ENCODE peak calls at places on chromosomes 3 and 15, in eight cellular contexts. One of them, this sample, is unnamed.

GRCh38 chr15:63054281-63054683 is 11.7 kb downstream of the TPM1 start:
- DNase-seq in progenitor cell of endocrine pancreas: no peak
- DNase-seq in GM20000: no peak
- DNase-seq in CD8-positive, alpha-beta T cell: no peak
- DNase-seq in MCF 10A: no peak
- DNase-seq in ovary: no peak
- DNase-seq in A549: peak
- DNase-seq in GM12865: no peak
- DNase-seq in this sample: no peak

GRCh38 chr3:48685603-48686511 is at the start of gene NCKIPSD:
- DNase-seq in GM20000: peak
- DNase-seq in CD8-positive, alpha-beta T cell: peak
- DNase-seq in ovary: peak
- DNase-seq in A549: peak
- DNase-seq in GM12865: peak
- DNase-seq in progenitor cell of endocrine pancreas: peak
- DNase-seq in MCF 10A: peak
- DNase-seq in this sample: peak

GRCh38 chr15:88655103-88655553 is 16.3 kb downstream of the ISG20 start:
- DNase-seq in progenitor cell of endocrine pancreas: no peak
- DNase-seq in GM20000: no peak
- DNase-seq in ovary: no peak
- DNase-seq in CD8-positive, alpha-beta T cell: no peak
- DNase-seq in A549: no peak
- DNase-seq in GM12865: no peak
- DNase-seq in MCF 10A: no peak
- DNase-seq in this sample: no peak

GRCh38 chr15:90903733-90904536 is 833 bp downstream of the MAN2A2 start:
- DNase-seq in MCF 10A: no peak
- DNase-seq in A549: peak
- DNase-seq in progenitor cell of endocrine pancreas: no peak
- DNase-seq in CD8-positive, alpha-beta T cell: no peak
- DNase-seq in GM12865: peak
- DNase-seq in ovary: no peak
- DNase-seq in GM20000: peak
- DNase-seq in this sample: peak

GRCh38 chr3:60277376-60277800 is 973.9 kb downstream of the FHIT start:
- DNase-seq in ovary: no peak
- DNase-seq in progenitor cell of endocrine pancreas: no peak
- DNase-seq in MCF 10A: no peak
- DNase-seq in GM20000: no peak
- DNase-seq in A549: no peak
- DNase-seq in CD8-positive, alpha-beta T cell: no peak
- DNase-seq in GM12865: no peak
- DNase-seq in this sample: no peak

GRCh38 chr15:58440922-58441321 is 9.1 kb downstream of the LIPC start:
- DNase-seq in CD8-positive, alpha-beta T cell: no peak
- DNase-seq in ovary: no peak
- DNase-seq in A549: peak
- DNase-seq in GM20000: no peak
- DNase-seq in GM12865: no peak
- DNase-seq in MCF 10A: peak
- DNase-seq in progenitor cell of endocrine pancreas: no peak
- DNase-seq in this sample: no peak

GRCh38 chr3:172107403-172107802 is 68.0 kb downstream of the FNDC3B start:
- DNase-seq in CD8-positive, alpha-beta T cell: peak
- DNase-seq in ovary: no peak
- DNase-seq in GM12865: peak
- DNase-seq in progenitor cell of endocrine pancreas: no peak
- DNase-seq in A549: no peak
- DNase-seq in MCF 10A: no peak
- DNase-seq in GM20000: peak
- DNase-seq in this sample: peak

GRCh38 chr3:102512734-102513518 is 78.1 kb downstream of the ZPLD1 start:
- DNase-seq in progenitor cell of endocrine pancreas: no peak
- DNase-seq in GM20000: no peak
- DNase-seq in ovary: no peak
- DNase-seq in CD8-positive, alpha-beta T cell: no peak
- DNase-seq in A549: no peak
- DNase-seq in MCF 10A: peak
- DNase-seq in GM12865: no peak
- DNase-seq in this sample: no peak

GRCh38 chr15:38378162-38378560 is 75.8 kb upstream of the FAM98B start:
- DNase-seq in A549: no peak
- DNase-seq in progenitor cell of endocrine pancreas: no peak
- DNase-seq in CD8-positive, alpha-beta T cell: no peak
- DNase-seq in ovary: peak
- DNase-seq in GM12865: no peak
- DNase-seq in GM20000: no peak
- DNase-seq in MCF 10A: no peak
- DNase-seq in this sample: no peak

GRCh38 chr3:71703796-71704195 is 21.4 kb downstream of the EIF4E3 start:
- DNase-seq in ovary: no peak
- DNase-seq in GM12865: no peak
- DNase-seq in CD8-positive, alpha-beta T cell: no peak
- DNase-seq in A549: no peak
- DNase-seq in GM20000: no peak
- DNase-seq in progenitor cell of endocrine pancreas: no peak
- DNase-seq in MCF 10A: no peak
- DNase-seq in this sample: no peak

GRCh38 chr3:89948008-89948407 is 840.6 kb downstream of the EPHA3 start:
- DNase-seq in GM20000: no peak
- DNase-seq in ovary: no peak
- DNase-seq in MCF 10A: no peak
- DNase-seq in A549: no peak
- DNase-seq in progenitor cell of endocrine pancreas: no peak
- DNase-seq in GM12865: no peak
- DNase-seq in CD8-positive, alpha-beta T cell: no peak
- DNase-seq in this sample: no peak

GRCh38 chr3:14680716-14681115 is 5.8 kb downstream of the C3orf20 start:
- DNase-seq in GM20000: no peak
- DNase-seq in A549: no peak
- DNase-seq in GM12865: no peak
- DNase-seq in MCF 10A: no peak
- DNase-seq in CD8-positive, alpha-beta T cell: no peak
- DNase-seq in ovary: no peak
- DNase-seq in progenitor cell of endocrine pancreas: no peak
- DNase-seq in this sample: no peak

GRCh38 chr3:55687526-55687925 is 200.4 kb upstream of the WNT5A start:
- DNase-seq in MCF 10A: no peak
- DNase-seq in CD8-positive, alpha-beta T cell: no peak
- DNase-seq in A549: no peak
- DNase-seq in progenitor cell of endocrine pancreas: no peak
- DNase-seq in GM20000: no peak
- DNase-seq in GM12865: peak
- DNase-seq in ovary: no peak
- DNase-seq in this sample: no peak

GRCh38 chr3:134036291-134036690 is 6.6 kb upstream of the SLCO2A1 start:
- DNase-seq in CD8-positive, alpha-beta T cell: no peak
- DNase-seq in GM12865: no peak
- DNase-seq in progenitor cell of endocrine pancreas: no peak
- DNase-seq in GM20000: no peak
- DNase-seq in MCF 10A: no peak
- DNase-seq in ovary: no peak
- DNase-seq in A549: no peak
- DNase-seq in this sample: no peak

DNA sequence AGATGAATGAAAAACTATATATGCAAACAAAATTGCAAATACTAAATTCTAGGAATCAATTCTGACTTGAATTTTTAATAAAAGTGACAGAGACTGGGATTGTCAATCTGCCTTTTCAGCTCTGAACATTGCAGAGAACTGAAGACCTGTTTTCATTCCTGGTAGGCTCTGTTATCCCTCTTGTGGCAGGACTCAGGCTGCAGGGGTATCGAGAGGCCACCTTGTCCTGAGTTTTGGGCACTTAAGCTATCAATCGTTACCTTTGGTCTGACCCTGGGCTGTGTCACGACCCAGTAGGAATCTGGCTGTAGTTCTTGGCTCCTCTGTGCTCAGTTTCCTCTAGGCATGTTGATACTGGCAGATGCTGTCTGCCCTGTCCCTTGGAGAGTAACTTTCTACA is 238.0 kb downstream of the CACNA2D3 start:
- DNase-seq in MCF 10A: peak
- DNase-seq in CD8-positive, alpha-beta T cell: no peak
- DNase-seq in GM20000: no peak
- DNase-seq in GM12865: no peak
- DNase-seq in progenitor cell of endocrine pancreas: no peak
- DNase-seq in ovary: no peak
- DNase-seq in A549: no peak
- DNase-seq in this sample: no peak
- TF ChIP-seq CTCF in MCF 10A: no peak
- TF ChIP-seq CTCF in CD8-positive, alpha-beta T cell: no peak
- TF ChIP-seq CTCF in GM20000: no peak
- TF ChIP-seq CTCF in GM12865: no peak
- TF ChIP-seq CTCF in progenitor cell of endocrine pancreas: peak
- TF ChIP-seq CTCF in ovary: no peak
- TF ChIP-seq CTCF in A549: no peak
- TF ChIP-seq CTCF in this sample: no peak

GRCh38 chr3:26018889-26019288 is 229.0 kb downstream of the OXSM start:
- DNase-seq in CD8-positive, alpha-beta T cell: no peak
- DNase-seq in progenitor cell of endocrine pancreas: no peak
- DNase-seq in GM12865: no peak
- DNase-seq in GM20000: no peak
- DNase-seq in ovary: no peak
- DNase-seq in MCF 10A: no peak
- DNase-seq in A549: no peak
- DNase-seq in this sample: no peak

GRCh38 chr3:26011276-26011675 is 221.4 kb downstream of the OXSM start:
- DNase-seq in ovary: no peak
- DNase-seq in progenitor cell of endocrine pancreas: no peak
- DNase-seq in A549: no peak
- DNase-seq in CD8-positive, alpha-beta T cell: no peak
- DNase-seq in GM12865: no peak
- DNase-seq in GM20000: no peak
- DNase-seq in MCF 10A: no peak
- DNase-seq in this sample: no peak

DNA sequence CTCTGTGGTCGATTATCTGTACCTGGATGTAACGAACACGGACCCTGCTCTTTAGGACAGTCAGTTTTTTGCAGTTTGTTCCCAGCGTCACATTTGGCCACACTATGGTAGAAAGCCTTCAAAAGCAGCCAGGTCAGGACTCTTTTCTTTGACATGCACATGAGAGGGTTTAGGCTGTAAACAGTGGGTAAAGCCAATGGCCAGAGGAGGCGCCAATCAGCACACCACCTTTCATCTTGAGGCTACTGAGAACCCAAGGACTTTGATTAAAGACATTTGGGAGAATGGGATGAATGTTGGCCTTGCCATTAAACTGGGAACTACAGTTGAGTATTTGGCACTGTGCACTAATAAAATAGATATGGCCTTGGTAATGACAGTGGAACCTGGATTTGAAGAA is 225.9 kb downstream of the OXSM start:
- DNase-seq in MCF 10A: no peak
- DNase-seq in GM20000: no peak
- DNase-seq in progenitor cell of endocrine pancreas: no peak
- DNase-seq in GM12865: no peak
- DNase-seq in A549: no peak
- DNase-seq in ovary: no peak
- DNase-seq in CD8-positive, alpha-beta T cell: no peak
- DNase-seq in this sample: no peak
- TF ChIP-seq CTCF in MCF 10A: no peak
- TF ChIP-seq CTCF in GM20000: no peak
- TF ChIP-seq CTCF in progenitor cell of endocrine pancreas: no peak
- TF ChIP-seq CTCF in GM12865: no peak
- TF ChIP-seq CTCF in A549: no peak
- TF ChIP-seq CTCF in ovary: no peak
- TF ChIP-seq CTCF in CD8-positive, alpha-beta T cell: no peak
- TF ChIP-seq CTCF in this sample: no peak

GRCh38 chr3:140552403-140552802 is 125.5 kb upstream of the TRIM42 start:
- DNase-seq in CD8-positive, alpha-beta T cell: no peak
- DNase-seq in MCF 10A: peak
- DNase-seq in ovary: no peak
- DNase-seq in GM20000: no peak
- DNase-seq in A549: no peak
- DNase-seq in GM12865: no peak
- DNase-seq in progenitor cell of endocrine pancreas: no peak
- DNase-seq in this sample: no peak
- TF ChIP-seq CTCF in CD8-positive, alpha-beta T cell: no peak
- TF ChIP-seq CTCF in MCF 10A: no peak
- TF ChIP-seq CTCF in ovary: no peak
- TF ChIP-seq CTCF in GM20000: no peak
- TF ChIP-seq CTCF in A549: no peak
- TF ChIP-seq CTCF in GM12865: no peak
- TF ChIP-seq CTCF in progenitor cell of endocrine pancreas: no peak
- TF ChIP-seq CTCF in this sample: no peak

GRCh38 chr3:143036557-143036956 is 35.2 kb downstream of the U2SURP start:
- DNase-seq in GM20000: no peak
- DNase-seq in MCF 10A: no peak
- DNase-seq in A549: peak
- DNase-seq in GM12865: no peak
- DNase-seq in progenitor cell of endocrine pancreas: no peak
- DNase-seq in CD8-positive, alpha-beta T cell: no peak
- DNase-seq in ovary: no peak
- DNase-seq in this sample: no peak

GRCh38 chr3:143041901-143042300 is 40.5 kb downstream of the U2SURP start:
- DNase-seq in progenitor cell of endocrine pancreas: no peak
- DNase-seq in GM12865: no peak
- DNase-seq in A549: no peak
- DNase-seq in GM20000: no peak
- DNase-seq in CD8-positive, alpha-beta T cell: no peak
- DNase-seq in ovary: no peak
- DNase-seq in MCF 10A: no peak
- DNase-seq in this sample: no peak

GRCh38 chr3:143037867-143038266 is 36.5 kb downstream of the U2SURP start:
- DNase-seq in ovary: no peak
- DNase-seq in GM20000: no peak
- DNase-seq in MCF 10A: peak
- DNase-seq in GM12865: peak
- DNase-seq in A549: no peak
- DNase-seq in CD8-positive, alpha-beta T cell: no peak
- DNase-seq in progenitor cell of endocrine pancreas: no peak
- DNase-seq in this sample: no peak

GRCh38 chr3:143035466-143036214 is 34.3 kb downstream of the U2SURP start:
- DNase-seq in A549: no peak
- DNase-seq in ovary: no peak
- DNase-seq in MCF 10A: peak
- DNase-seq in progenitor cell of endocrine pancreas: no peak
- DNase-seq in GM12865: no peak
- DNase-seq in GM20000: no peak
- DNase-seq in CD8-positive, alpha-beta T cell: no peak
- DNase-seq in this sample: no peak

DNA sequence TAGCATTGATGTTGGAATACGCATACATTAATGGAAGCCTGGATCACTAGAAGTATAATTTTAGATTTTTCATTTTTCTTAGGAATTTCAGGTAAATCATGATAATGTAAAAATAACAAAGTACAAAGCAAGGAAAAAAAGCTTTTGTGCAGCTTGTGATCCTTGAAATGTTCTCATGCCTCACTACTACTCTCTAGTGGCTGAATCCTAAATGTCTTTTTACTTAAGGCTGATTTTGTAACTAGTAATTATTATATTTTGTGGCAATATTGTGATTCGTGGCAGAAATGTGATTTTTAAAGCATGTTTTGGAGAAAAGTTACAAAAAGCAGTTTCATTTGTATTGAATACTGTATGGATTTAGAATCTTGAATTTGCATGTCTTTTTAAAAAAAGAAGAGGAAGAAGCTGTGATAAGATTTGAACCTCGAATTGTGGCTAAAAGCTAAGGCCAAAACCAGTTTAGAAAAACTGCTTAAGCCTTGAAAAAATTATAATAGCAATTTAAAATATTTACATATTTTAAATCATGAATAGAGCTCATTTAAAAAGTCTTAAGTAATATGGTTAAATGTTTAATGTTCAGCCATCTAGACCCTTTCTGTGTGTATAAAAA is 39.0 kb downstream of the U2SURP start:
- DNase-seq in GM20000: no peak
- DNase-seq in progenitor cell of endocrine pancreas: no peak
- DNase-seq in MCF 10A: peak
- DNase-seq in ovary: no peak
- DNase-seq in A549: peak
- DNase-seq in GM12865: peak
- DNase-seq in CD8-positive, alpha-beta T cell: no peak
- DNase-seq in this sample: no peak
- TF ChIP-seq CTCF in GM20000: no peak
- TF ChIP-seq CTCF in progenitor cell of endocrine pancreas: peak
- TF ChIP-seq CTCF in MCF 10A: peak
- TF ChIP-seq CTCF in ovary: no peak
- TF ChIP-seq CTCF in A549: peak
- TF ChIP-seq CTCF in GM12865: peak
- TF ChIP-seq CTCF in CD8-positive, alpha-beta T cell: peak
- TF ChIP-seq CTCF in this sample: peak